ENCODE peak calls at places on chromosomes 3 and 15, in five cellular contexts. Y, J, B, U and N are unnamed samples.

GRCh38 chr3:150727653-150728502 is 24.2 kb upstream of the ERICH6 start:
- DNase-seq in Y (no peak), J (peak; percentile 92), B (no peak), U (no peak), N (no peak)

GRCh38 chr15:82128401-82129143 is 82.8 kb upstream of the MEX3B start:
- DNase-seq in Y (peak; percentile 60), J (no peak), B (no peak), U (no peak), N (no peak)

GRCh38 chr15:96421211-96421610 is 90.7 kb downstream of the NR2F2 start:
- DNase-seq in Y (peak; percentile 62), J (peak; percentile 63), B (no peak), U (no peak), N (no peak)

GRCh38 chr3:127049390-127049789 is 66.5 kb downstream of the PLXNA1 start:
- DNase-seq in Y (no peak), J (no peak), B (no peak), U (no peak), N (no peak)

GRCh38 chr3:134485075-134485536 is 679 bp downstream of the ANAPC13 start:
- DNase-seq in Y (peak; percentile 28), J (peak; percentile 29), B (no peak), U (peak; percentile 63), N (peak; percentile 63)

GRCh38 chr15:37981781-37982180 is 47.3 kb downstream of the TMCO5A start:
- DNase-seq in Y (peak; percentile 46), J (peak; percentile 25), B (no peak), U (peak; percentile 30), N (peak; percentile 48)

GRCh38 chr3:172279191-172279640 is 169.0 kb downstream of the GHSR start:
- DNase-seq in Y (peak; percentile 68), J (no peak), B (no peak), U (no peak), N (no peak)

GRCh38 chr3:159604151-159604581 is 384.5 kb upstream of the IL12A start:
- DNase-seq in Y (peak; percentile 77), J (no peak), B (no peak), U (no peak), N (no peak)

GRCh38 chr15:48062476-48062875 is 58.3 kb upstream of the SLC24A5 start:
- DNase-seq in Y (peak; percentile 68), J (no peak), B (no peak), U (peak; percentile 17), N (no peak)

GRCh38 chr15:90607361-90607760 is 77.6 kb downstream of the CRTC3 start:
- DNase-seq in Y (no peak), J (no peak), B (no peak), U (no peak), N (no peak)

GRCh38 chr3:126891791-126892190 is 91.1 kb upstream of the PLXNA1 start:
- DNase-seq in Y (no peak), J (no peak), B (no peak), U (no peak), N (no peak)

GRCh38 chr3:8557298-8557697 is 55.7 kb downstream of the LMCD1 start:
- DNase-seq in Y (no peak), J (no peak), B (no peak), U (no peak), N (no peak)

GRCh38 chr3:135891121-135891520 is 74.4 kb upstream of the PPP2R3A start:
- DNase-seq in Y (peak; percentile 39), J (no peak), B (no peak), U (no peak), N (no peak)

DNA sequence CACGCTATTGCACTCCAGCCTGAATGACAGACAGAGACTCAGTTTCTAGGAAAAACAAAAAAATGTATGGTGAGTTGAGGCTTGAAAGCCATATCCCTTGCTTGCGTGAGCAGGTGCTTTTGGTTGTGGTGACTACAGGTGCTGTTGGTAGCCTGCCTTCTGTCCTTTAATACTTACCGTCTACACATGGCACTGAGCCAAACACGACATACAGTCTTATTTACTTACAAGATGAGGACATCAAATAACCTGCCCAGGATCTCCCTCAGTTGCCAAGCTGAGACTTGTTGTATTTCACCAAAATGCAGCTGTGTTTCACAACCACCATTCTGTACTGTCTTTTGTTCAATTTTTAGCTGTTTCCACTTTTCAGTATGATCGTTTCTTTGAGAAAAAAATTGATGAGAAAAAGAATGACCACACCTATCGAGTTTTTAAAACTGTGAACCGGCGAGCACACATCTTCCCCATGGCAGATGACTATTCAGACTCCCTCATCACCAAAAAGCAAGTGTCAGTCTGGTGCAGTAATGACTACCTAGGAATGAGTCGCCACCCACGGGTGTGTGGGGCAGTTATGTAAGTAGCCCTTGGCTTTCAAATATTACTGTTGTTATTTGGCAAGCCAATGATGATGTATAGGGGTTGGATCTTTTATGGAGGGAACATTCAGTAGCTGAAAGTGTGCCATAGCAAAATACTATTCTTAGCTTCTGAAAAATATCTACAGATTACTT is 6.5 kb downstream of the ALAS1 start:
- DNase-seq in Y (no peak), J (no peak), B (no peak), U (no peak), N (no peak)
- H3K4me1 ChIP-seq in Y (peaks cover 1% of the 10 kb centered on the region), J (no peaks in the 10 kb centered on the region), B (peaks cover 7% of the 10 kb centered on the region), U (no peaks in the 10 kb centered on the region), N (peaks cover 33% of the 10 kb centered on the region)

GRCh38 chr3:52483081-52483480 is 12.1 kb upstream of the STAB1 start:
- DNase-seq in Y (no peak), J (no peak), B (no peak), U (no peak), N (no peak)
- H3K36me3 ChIP-seq in Y (peaks cover 47% of the 10 kb centered on the region), J (peaks cover 65% of the 10 kb centered on the region), B (peaks cover 93% of the 10 kb centered on the region), U (peaks cover 20% of the 10 kb centered on the region), N (no peaks in the 10 kb centered on the region)

GRCh38 chr15:45650889-45651525 is 16.2 kb downstream of the SQOR start:
- DNase-seq in Y (no peak), J (no peak), B (no peak), U (no peak), N (no peak)

GRCh38 chr15:45646220-45646619 is 11.4 kb downstream of the SQOR start:
- DNase-seq in Y (peak; percentile 55), J (no peak), B (no peak), U (no peak), N (no peak)

GRCh38 chr15:45645026-45645980 is 10.5 kb downstream of the SQOR start:
- DNase-seq in Y (peak; percentile 74), J (no peak), B (no peak), U (no peak), N (no peak)

GRCh38 chr15:45648521-45649200 is 13.8 kb downstream of the SQOR start:
- DNase-seq in Y (peak; percentile 76), J (no peak), B (no peak), U (no peak), N (no peak)

DNA sequence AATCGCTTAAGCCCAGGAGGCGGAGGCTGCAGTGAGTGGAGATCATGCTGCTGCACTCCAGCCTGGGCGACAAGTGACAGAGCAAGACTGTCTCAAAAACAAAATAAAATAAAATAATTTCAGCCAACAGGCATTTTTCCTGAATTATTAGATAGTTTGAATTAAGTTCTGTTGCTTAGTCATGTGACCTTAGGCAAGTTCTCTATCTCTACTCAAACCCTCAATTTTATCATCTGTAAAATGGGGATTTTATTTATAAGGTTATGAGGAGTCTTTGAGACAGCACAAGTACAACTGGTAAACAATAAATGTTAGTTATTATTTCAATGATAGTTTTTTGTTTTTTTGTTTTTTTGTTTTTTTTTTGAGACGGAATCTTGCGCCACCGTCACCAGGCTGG is 13.0 kb downstream of the SQOR start:
- DNase-seq in Y (no peak), J (no peak), B (no peak), U (no peak), N (no peak)
- H3K4me2 ChIP-seq in Y (no peak overlapping the region), J (no peak overlapping the region), B (no peak overlapping the region), U (no peak overlapping the region), N (no peak overlapping the region)

GRCh38 chr3:42527368-42527917 is 25.0 kb downstream of the VIPR1 start:
- DNase-seq in Y (no peak), J (no peak), B (no peak), U (no peak), N (no peak)

GRCh38 chr3:42532229-42532628 is 29.8 kb downstream of the VIPR1 start:
- DNase-seq in Y (no peak), J (no peak), B (no peak), U (no peak), N (no peak)

GRCh38 chr3:42529463-42529862 is 27.0 kb downstream of the VIPR1 start:
- DNase-seq in Y (no peak), J (no peak), B (no peak), U (no peak), N (no peak)

GRCh38 chr3:42531470-42531869 is 29.0 kb downstream of the VIPR1 start:
- DNase-seq in Y (no peak), J (no peak), B (no peak), U (no peak), N (no peak)

GRCh38 chr3:42530073-42530472 is 27.6 kb downstream of the VIPR1 start:
- DNase-seq in Y (no peak), J (no peak), B (no peak), U (no peak), N (no peak)
- H3K4me1 ChIP-seq in Y (no peaks in the 10 kb centered on the region), J (peaks cover 11% of the 10 kb centered on the region), B (no peaks in the 10 kb centered on the region), U (no peaks in the 10 kb centered on the region), N (no peaks in the 10 kb centered on the region)

GRCh38 chr3:152365126-152365525 is 96.4 kb downstream of the MBNL1 start:
- DNase-seq in Y (no peak), J (no peak), B (no peak), U (no peak), N (no peak)
- H3K36me3 ChIP-seq in Y (no peaks in the 10 kb centered on the region), J (peaks cover 40% of the 10 kb centered on the region), B (peaks cover 35% of the 10 kb centered on the region), U (peaks cover 39% of the 10 kb centered on the region), N (peaks cover 19% of the 10 kb centered on the region)

GRCh38 chr3:71443332-71443731 is 140.2 kb downstream of the FOXP1 start:
- DNase-seq in Y (no peak), J (no peak), B (no peak), U (no peak), N (peak; percentile 68)

GRCh38 chr3:71446260-71446659 is 137.3 kb downstream of the FOXP1 start:
- DNase-seq in Y (no peak), J (no peak), B (no peak), U (no peak), N (no peak)

GRCh38 chr3:71444028-71444860 is 139.3 kb downstream of the FOXP1 start:
- DNase-seq in Y (peak; percentile 88), J (peak; percentile 17), B (peak; percentile 90), U (peak; percentile 73), N (peak; percentile 96)

GRCh38 chr3:71446734-71447133 is 136.8 kb downstream of the FOXP1 start:
- DNase-seq in Y (no peak), J (no peak), B (no peak), U (no peak), N (no peak)

GRCh38 chr3:71444861-71445259 is 138.7 kb downstream of the FOXP1 start:
- DNase-seq in Y (no peak), J (no peak), B (no peak), U (no peak), N (peak; percentile 68)
- H3K4me2 ChIP-seq in Y (no peak overlapping the region), J (no peak overlapping the region), B (peak overlapping the region; percentile 66), U (peak overlapping the region; percentile 49), N (peak overlapping the region; percentile 84)

GRCh38 chr3:5187920-5188418 is 462 bp downstream of the EDEM1 start:
- DNase-seq in Y (peak; percentile 41), J (peak; percentile 50), B (peak; percentile 49), U (peak; percentile 76), N (peak; percentile 73)
- H3K4me1 ChIP-seq in Y (peaks cover 4% of the 10 kb centered on the region), J (peaks cover 21% of the 10 kb centered on the region), B (peaks cover 66% of the 10 kb centered on the region), U (peaks cover 10% of the 10 kb centered on the region), N (peaks cover 55% of the 10 kb centered on the region)